ENCODE peak calls at places on chromosomes 13 and 19, in six cellular contexts. O is central memory CD4-positive, alpha-beta T cell; R is AML-193; M is epithelial cell of proximal tubule; L is astrocyte of the spinal cord; F is cardiac fibroblast. B is an unnamed sample.

GRCh38 chr19:5953034-5953589 is 24.8 kb downstream of the RANBP3 start:
- DNase-seq in O (no peak), R (no peak), M (no peak), L (no peak), F (peak), B (no peak)

GRCh38 chr13:82993417-82993816 is 888.9 kb downstream of the SLITRK1 start:
- DNase-seq in O (no peak), R (no peak), M (no peak), L (no peak), F (peak), B (no peak)

GRCh38 chr13:46529509-46529908 is 23.5 kb upstream of the LRCH1 start:
- DNase-seq in O (no peak), R (no peak), M (no peak), L (no peak), F (no peak), B (no peak)

GRCh38 chr13:73096173-73097117 is 37.6 kb downstream of the KLF5 start:
- DNase-seq in O (no peak), R (no peak), M (no peak), L (no peak), F (peak), B (no peak)

GRCh38 chr13:110445722-110446569 is 115.6 kb downstream of the RAB20 start:
- DNase-seq in O (no peak), R (no peak), M (no peak), L (peak), F (no peak), B (no peak)

GRCh38 chr13:45872574-45872973 is 21.0 kb upstream of the SIAH3 start:
- DNase-seq in O (no peak), R (no peak), M (no peak), L (no peak), F (no peak), B (no peak)

GRCh38 chr13:76980075-76980718 is 11.7 kb upstream of the CLN5 start:
- DNase-seq in O (peak), R (peak), M (no peak), L (peak), F (peak), B (peak)

GRCh38 chr13:38430761-38431160 is 81.1 kb downstream of the UFM1 start:
- DNase-seq in O (no peak), R (no peak), M (no peak), L (no peak), F (no peak), B (no peak)

GRCh38 chr19:35557539-35558399 is 5.7 kb downstream of the ATP4A start:
- DNase-seq in O (peak), R (no peak), M (no peak), L (peak), F (peak), B (peak)

GRCh38 chr19:35738887-35739229 is 3.4 kb downstream of the IGFLR1 start:
- DNase-seq in O (no peak), R (no peak), M (no peak), L (no peak), F (no peak), B (no peak)

GRCh38 chr19:40424637-40425449 is 949 bp downstream of the SERTAD1 start:
- DNase-seq in O (no peak), R (peak), M (no peak), L (peak), F (peak), B (no peak)

GRCh38 chr19:1259206-1259872 is 9.8 kb upstream of the CIRBP start:
- DNase-seq in O (peak), R (peak), M (no peak), L (peak), F (peak), B (peak)

GRCh38 chr19:40798997-40799557 is at the start of gene EGLN2:
- DNase-seq in O (no peak), R (no peak), M (no peak), L (no peak), F (no peak), B (no peak)

GRCh38 chr19:13974073-13974472 is 21.8 kb downstream of the DCAF15 start:
- DNase-seq in O (peak), R (no peak), M (no peak), L (no peak), F (no peak), B (no peak)

GRCh38 chr19:4636151-4636717 is 3.1 kb upstream of the TNFAIP8L1 start:
- DNase-seq in O (peak), R (peak), M (no peak), L (peak), F (peak), B (peak)

GRCh38 chr13:94416454-94417080 is 62.9 kb downstream of the DCT start:
- DNase-seq in O (no peak), R (peak), M (no peak), L (no peak), F (peak), B (no peak)

GRCh38 chr13:42075517-42075916 is 27.1 kb downstream of the DGKH start:
- DNase-seq in O (no peak), R (no peak), M (no peak), L (no peak), F (no peak), B (no peak)

GRCh38 chr13:19586904-19587634 is 25.7 kb upstream of the TPTE2 start:
- DNase-seq in O (peak), R (peak), M (no peak), L (peak), F (peak), B (peak)

GRCh38 chr19:3976495-3977241 is 5.8 kb upstream of the DAPK3 start:
- DNase-seq in O (no peak), R (no peak), M (no peak), L (no peak), F (no peak), B (no peak)

GRCh38 chr13:104534847-104535246 is 1468.6 kb upstream of the SLC10A2 start:
- DNase-seq in O (no peak), R (no peak), M (no peak), L (no peak), F (no peak), B (no peak)

GRCh38 chr19:33196446-33197193 is 2.5 kb downstream of the LRP3 start:
- DNase-seq in O (no peak), R (no peak), M (no peak), L (no peak), F (no peak), B (no peak)

B was measured in T-cell.